ENCODE peak calls at places on chromosome 19, in seven cellular contexts. One of them, this sample, is unnamed.

GRCh38 chr19:2848625-2849024 is 7.3 kb downstream of the ZNF555 start:
- DNase-seq in kidney tubule cell: no peak
- DNase-seq in HFFc6: no peak
- DNase-seq in NCI-H1105: no peak
- DNase-seq in CD4-positive, CD25-positive, alpha-beta regulatory T cell: no peak
- DNase-seq in KG1: no peak
- DNase-seq in upper lobe of right lung: no peak
- DNase-seq in this sample: no peak

GRCh38 chr19:32450217-32450616 is 44.6 kb downstream of the DPY19L3 start:
- DNase-seq in KG1: no peak
- DNase-seq in NCI-H1105: no peak
- DNase-seq in HFFc6: no peak
- DNase-seq in kidney tubule cell: no peak
- DNase-seq in CD4-positive, CD25-positive, alpha-beta regulatory T cell: no peak
- DNase-seq in upper lobe of right lung: no peak
- DNase-seq in this sample: no peak

GRCh38 chr19:15025237-15025636 is 24.0 kb upstream of the CASP14 start:
- DNase-seq in NCI-H1105: no peak
- DNase-seq in upper lobe of right lung: no peak
- DNase-seq in CD4-positive, CD25-positive, alpha-beta regulatory T cell: peak; percentile 20
- DNase-seq in KG1: no peak
- DNase-seq in HFFc6: no peak
- DNase-seq in kidney tubule cell: no peak
- DNase-seq in this sample: no peak

GRCh38 chr19:2385053-2385721 is 25.1 kb downstream of the TMPRSS9 start:
- DNase-seq in NCI-H1105: peak; percentile 31
- DNase-seq in upper lobe of right lung: no peak
- DNase-seq in kidney tubule cell: peak; percentile 94
- DNase-seq in HFFc6: peak; percentile 80
- DNase-seq in CD4-positive, CD25-positive, alpha-beta regulatory T cell: no peak
- DNase-seq in KG1: no peak
- DNase-seq in this sample: peak; percentile 89

GRCh38 chr19:41792513-41793413 is 3.6 kb upstream of the CEACAM3 start:
- DNase-seq in NCI-H1105: no peak
- DNase-seq in CD4-positive, CD25-positive, alpha-beta regulatory T cell: peak; percentile 64
- DNase-seq in kidney tubule cell: peak; percentile 63
- DNase-seq in HFFc6: peak; percentile 30
- DNase-seq in KG1: no peak
- DNase-seq in upper lobe of right lung: peak; percentile 84
- DNase-seq in this sample: no peak

GRCh38 chr19:49773663-49774305 is 7.0 kb downstream of the AP2A1 start:
- DNase-seq in kidney tubule cell: no peak
- DNase-seq in upper lobe of right lung: no peak
- DNase-seq in CD4-positive, CD25-positive, alpha-beta regulatory T cell: no peak
- DNase-seq in NCI-H1105: no peak
- DNase-seq in HFFc6: no peak
- DNase-seq in KG1: no peak
- DNase-seq in this sample: no peak

GRCh38 chr19:18658366-18658855 is 21.6 kb downstream of the KLHL26 start:
- DNase-seq in upper lobe of right lung: no peak
- DNase-seq in kidney tubule cell: no peak
- DNase-seq in NCI-H1105: no peak
- DNase-seq in HFFc6: no peak
- DNase-seq in CD4-positive, CD25-positive, alpha-beta regulatory T cell: no peak
- DNase-seq in KG1: no peak
- DNase-seq in this sample: no peak

GRCh38 chr19:7844951-7845350 is 14.9 kb downstream of the EVI5L start:
- DNase-seq in NCI-H1105: no peak
- DNase-seq in KG1: no peak
- DNase-seq in kidney tubule cell: no peak
- DNase-seq in CD4-positive, CD25-positive, alpha-beta regulatory T cell: no peak
- DNase-seq in upper lobe of right lung: no peak
- DNase-seq in HFFc6: no peak
- DNase-seq in this sample: no peak